ENCODE peak calls at places on chromosomes 3 and 15, in eight cellular contexts. T is hypothalamus, R is fibroblast of pulmonary artery, S is HT1080, N is NCI-H748 treated with DMSO at 0.1 percent for 48 hours, Q is cardiac septum, D is HFFc6, B is OCI-LY7. G is an unnamed sample.

GRCh38 chr3:107660316-107660976 is 137.7 kb downstream of the BBX start:
- DNase-seq in T (no peak), R (peak), S (peak), N (no peak), Q (no peak), D (peak), B (peak), G (peak)

GRCh38 chr3:97896547-97896946 is 74.7 kb downstream of the CRYBG3 start:
- DNase-seq in T (no peak), R (no peak), S (no peak), N (no peak), Q (no peak), D (no peak), B (peak), G (no peak)

GRCh38 chr15:36026627-36027026 is 480.7 kb upstream of the DPH6 start:
- DNase-seq in T (no peak), R (no peak), S (no peak), N (no peak), Q (no peak), D (no peak), B (no peak), G (no peak)

GRCh38 chr3:126014252-126014651 is 45.3 kb downstream of the ROPN1B start:
- DNase-seq in T (no peak), R (peak), S (no peak), N (no peak), Q (no peak), D (peak), B (no peak), G (no peak)

GRCh38 chr15:62618432-62618831 is 424.1 kb upstream of the TPM1 start:
- DNase-seq in T (no peak), R (peak), S (peak), N (no peak), Q (no peak), D (peak), B (no peak), G (no peak)

GRCh38 chr15:34621675-34622074 is 38.2 kb upstream of the GOLGA8B start:
- DNase-seq in T (no peak), R (peak), S (peak), N (no peak), Q (no peak), D (peak), B (no peak), G (peak)

GRCh38 chr15:41487802-41488201 is 5.9 kb upstream of the ITPKA start:
- DNase-seq in T (no peak), R (no peak), S (no peak), N (no peak), Q (no peak), D (no peak), B (no peak), G (peak)

GRCh38 chr3:52529376-52530333 is 4.0 kb downstream of the NT5DC2 start:
- DNase-seq in T (no peak), R (peak), S (no peak), N (no peak), Q (peak), D (no peak), B (no peak), G (peak)